ENCODE peak calls at places on chromosomes 7 and 10, in six cellular contexts. N is suprapubic skin, I is stomach, Y is tibial nerve, A is H1, L is A549. Q is an unnamed sample.

GRCh38 chr7:25356534-25357151 is 128.4 kb upstream of the NPVF start:
- DNase-seq in N (no peak), I (no peak), Y (no peak), A (no peak), L (no peak), Q (no peak)

GRCh38 chr7:104153287-104153686 is 54.5 kb downstream of the ORC5 start:
- DNase-seq in N (no peak), I (no peak), Y (no peak), A (no peak), L (no peak), Q (no peak)

GRCh38 chr7:142798451-142799438 is 28.0 kb downstream of the PRSS2 start:
- DNase-seq in N (peak; percentile 10), I (no peak), Y (no peak), A (peak; percentile 28), L (no peak), Q (no peak)

GRCh38 chr7:68820321-68820720 is 778.0 kb upstream of the AUTS2 start:
- DNase-seq in N (no peak), I (no peak), Y (no peak), A (no peak), L (no peak), Q (no peak)

GRCh38 chr10:72862957-72863356 is 30.6 kb upstream of the OIT3 start:
- DNase-seq in N (no peak), I (no peak), Y (no peak), A (no peak), L (no peak), Q (no peak)

GRCh38 chr7:94311545-94311944 is 83.2 kb upstream of the COL1A2 start:
- DNase-seq in N (no peak), I (no peak), Y (no peak), A (no peak), L (no peak), Q (no peak)

GRCh38 chr10:91034494-91035157 is 113.7 kb upstream of the ANKRD1 start:
- DNase-seq in N (peak; percentile 82), I (peak; percentile 33), Y (peak; percentile 57), A (no peak), L (no peak), Q (no peak)

GRCh38 chr10:96227206-96227605 is 44.2 kb downstream of the BLNK start:
- DNase-seq in N (no peak), I (no peak), Y (no peak), A (no peak), L (no peak), Q (no peak)

GRCh38 chr7:5406957-5407930 is 16.4 kb downstream of the TNRC18 start:
- DNase-seq in N (no peak), I (no peak), Y (no peak), A (peak; percentile 79), L (no peak), Q (no peak)

GRCh38 chr10:6487919-6488318 is 92.2 kb downstream of the PRKCQ start:
- DNase-seq in N (no peak), I (no peak), Y (no peak), A (no peak), L (no peak), Q (no peak)

GRCh38 chr10:44920252-44920651 is 9.1 kb downstream of the TMEM72 start:
- DNase-seq in N (peak; percentile 22), I (no peak), Y (no peak), A (peak; percentile 4), L (no peak), Q (no peak)

GRCh38 chr10:63537511-63537910 is 16.3 kb downstream of the REEP3 start:
- DNase-seq in N (no peak), I (no peak), Y (no peak), A (no peak), L (no peak), Q (no peak)

GRCh38 chr7:98456851-98457250 is 56.0 kb upstream of the BAIAP2L1 start:
- DNase-seq in N (no peak), I (no peak), Y (no peak), A (no peak), L (no peak), Q (no peak)

GRCh38 chr7:23530355-23530754 is 1.4 kb downstream of the TRA2A start:
- DNase-seq in N (no peak), I (no peak), Y (no peak), A (no peak), L (peak; percentile 47), Q (peak; percentile 59)

GRCh38 chr10:14889318-14889717 is 10.7 kb downstream of the SUV39H2 start:
- DNase-seq in N (no peak), I (no peak), Y (no peak), A (no peak), L (peak; percentile 32), Q (peak; percentile 20)
- TF ChIP-seq EP300 in N (no peak), I (no peak), Y (no peak), A (no peak), L (no peak), Q (no peak)

GRCh38 chr7:45977256-45977655 is 56.2 kb upstream of the IGFBP3 start:
- DNase-seq in N (no peak), I (no peak), Y (no peak), A (no peak), L (no peak), Q (no peak)
- H3K27ac ChIP-seq in N (no peak overlapping the region), I (no peak overlapping the region), Y (no peak overlapping the region), A (no peak overlapping the region), L (peak overlapping the region; percentile 98), Q (peak overlapping the region; percentile 94)

GRCh38 chr7:135558337-135558767 is 635 bp downstream of the NUP205 start:
- DNase-seq in N (peak; percentile 68), I (peak; percentile 36), Y (peak; percentile 28), A (peak; percentile 57), L (peak; percentile 77), Q (peak; percentile 84)

GRCh38 chr7:135558881-135559280 is 1.2 kb downstream of the NUP205 start:
- DNase-seq in N (no peak), I (no peak), Y (no peak), A (no peak), L (no peak), Q (no peak)

GRCh38 chr7:135552148-135552547 is 5.6 kb upstream of the NUP205 start:
- DNase-seq in N (no peak), I (no peak), Y (no peak), A (no peak), L (no peak), Q (no peak)

GRCh38 chr7:135562720-135563119 is 5.0 kb downstream of the NUP205 start:
- DNase-seq in N (no peak), I (no peak), Y (no peak), A (peak; percentile 54), L (no peak), Q (no peak)

GRCh38 chr7:135557455-135558336 is at the start of gene NUP205:
- DNase-seq in N (peak; percentile 73), I (peak; percentile 51), Y (no peak), A (peak; percentile 91), L (peak; percentile 88), Q (peak; percentile 85)
- TF ChIP-seq EP300 in N (no peak), I (no peak), Y (no peak), A (no peak), L (no peak), Q (no peak)

GRCh38 chr7:73896454-73896853 is 35.5 kb downstream of the TMEM270 start:
- DNase-seq in N (no peak), I (no peak), Y (no peak), A (no peak), L (no peak), Q (no peak)
- H3K27ac ChIP-seq in N (peak overlapping the region; percentile 65), I (no peak overlapping the region), Y (no peak overlapping the region), A (no peak overlapping the region), L (no peak overlapping the region), Q (peak overlapping the region; percentile 93)